ENCODE peak calls at places on chromosomes 13 and 19, in four cellular contexts. B is mesendoderm, V is IMR-90, S is H1. J is an unnamed sample.

GRCh38 chr13:34577051-34577450 is 365.0 kb upstream of the NBEA start:
- DNase-seq in B (no peak), V (no peak), S (no peak), J (no peak)

GRCh38 chr13:59364508-59365187 is 799.1 kb downstream of the DIAPH3 start:
- DNase-seq in B (peak), V (no peak), S (no peak), J (peak)

GRCh38 chr19:27652796-27653195 is 1560.2 kb downstream of the UQCRFS1 start:
- DNase-seq in B (no peak), V (no peak), S (no peak), J (no peak)

GRCh38 chr13:109627649-109628048 is 158.7 kb downstream of the IRS2 start:
- DNase-seq in B (no peak), V (no peak), S (no peak), J (no peak)

GRCh38 chr19:42412661-42413076 is 14.5 kb downstream of the LIPE start:
- DNase-seq in B (no peak), V (no peak), S (no peak), J (no peak)

GRCh38 chr13:45055902-45056648 is 64.2 kb upstream of the GTF2F2 start:
- DNase-seq in B (peak), V (peak), S (no peak), J (no peak)

GRCh38 chr13:98155475-98156111 is 12.7 kb downstream of the FARP1 start:
- DNase-seq in B (no peak), V (peak), S (no peak), J (no peak)

GRCh38 chr19:31110331-31110730 is 238.9 kb downstream of the TSHZ3 start:
- DNase-seq in B (peak), V (peak), S (peak), J (peak)

GRCh38 chr13:102580552-102581169 is 16.1 kb upstream of the TPP2 start:
- DNase-seq in B (peak), V (peak), S (no peak), J (no peak)

GRCh38 chr19:1561236-1561842 is 6.8 kb downstream of the MEX3D start:
- DNase-seq in B (no peak), V (no peak), S (no peak), J (no peak)

GRCh38 chr19:36139473-36140288 is at the start of gene CAPNS1:
- DNase-seq in B (peak), V (peak), S (peak), J (peak)

GRCh38 chr19:42596391-42597071 is 1.8 kb upstream of the CEACAM8 start:
- DNase-seq in B (peak), V (no peak), S (peak), J (peak)

GRCh38 chr19:2057484-2058469 is 6.7 kb upstream of the MKNK2 start:
- DNase-seq in B (no peak), V (no peak), S (no peak), J (no peak)

GRCh38 chr19:48506138-48506733 is 5.4 kb downstream of the LMTK3 start:
- DNase-seq in B (peak), V (peak), S (no peak), J (peak)

GRCh38 chr19:58372311-58373133 is 8.3 kb downstream of the ZNF837 start:
- DNase-seq in B (peak), V (no peak), S (no peak), J (no peak)

GRCh38 chr13:84433024-84433423 is 550.8 kb upstream of the SLITRK1 start:
- DNase-seq in B (no peak), V (peak), S (no peak), J (no peak)

GRCh38 chr13:22076658-22077057 is 405.8 kb downstream of the FGF9 start:
- DNase-seq in B (no peak), V (no peak), S (no peak), J (no peak)

GRCh38 chr13:39892731-39893293 is 237.3 kb downstream of the COG6 start:
- DNase-seq in B (no peak), V (no peak), S (no peak), J (no peak)

GRCh38 chr13:35687336-35687735 is 210.8 kb upstream of the MAB21L1 start:
- DNase-seq in B (peak), V (no peak), S (no peak), J (no peak)

GRCh38 chr19:43759515-43759914 is 4.8 kb upstream of the SMG9 start:
- DNase-seq in B (peak), V (peak), S (no peak), J (no peak)

GRCh38 chr13:52164989-52165388 is 5.6 kb upstream of the NEK3 start:
- DNase-seq in B (no peak), V (no peak), S (no peak), J (no peak)

GRCh38 chr13:112397108-112397507 is 21.0 kb downstream of the SPACA7 start:
- DNase-seq in B (no peak), V (no peak), S (no peak), J (no peak)

GRCh38 chr13:52155177-52155576 is 4.2 kb downstream of the NEK3 start:
- DNase-seq in B (no peak), V (no peak), S (no peak), J (no peak)

GRCh38 chr13:80400164-80400767 is 59.3 kb upstream of the SPRY2 start:
- DNase-seq in B (no peak), V (no peak), S (no peak), J (no peak)

GRCh38 chr13:99227331-99227900 is 26.8 kb downstream of the UBAC2 start:
- DNase-seq in B (no peak), V (no peak), S (no peak), J (no peak)

GRCh38 chr13:27338816-27339215 is 68.2 kb downstream of the RASL11A start:
- DNase-seq in B (peak), V (no peak), S (no peak), J (peak)

GRCh38 chr13:95288899-95289500 is 12.3 kb downstream of the ABCC4 start:
- DNase-seq in B (no peak), V (no peak), S (no peak), J (no peak)

GRCh38 chr19:55591555-55591954 is 7.8 kb downstream of the FIZ1 start:
- DNase-seq in B (peak), V (no peak), S (peak), J (peak)

GRCh38 chr13:111373486-111373885 is 53.0 kb downstream of the TEX29 start:
- DNase-seq in B (no peak), V (no peak), S (peak), J (no peak)

GRCh38 chr13:101474419-101474957 is 22.0 kb downstream of the ITGBL1 start:
- DNase-seq in B (peak), V (peak), S (peak), J (peak)

GRCh38 chr19:46746281-46746965 is at the start of gene STRN4:
- DNase-seq in B (peak), V (no peak), S (peak), J (no peak)

GRCh38 chr13:21124853-21125252 is 51.5 kb downstream of the SKA3 start:
- DNase-seq in B (no peak), V (peak), S (no peak), J (peak)

GRCh38 chr19:31146546-31147183 is 202.6 kb downstream of the TSHZ3 start:
- DNase-seq in B (no peak), V (no peak), S (no peak), J (no peak)

GRCh38 chr19:4911786-4912672 is 2.7 kb downstream of the UHRF1 start:
- DNase-seq in B (peak), V (peak), S (peak), J (no peak)

GRCh38 chr13:24640752-24641151 is 39.5 kb upstream of the ATP12A start:
- DNase-seq in B (peak), V (no peak), S (no peak), J (no peak)

GRCh38 chr13:49536144-49536873 is 40.6 kb downstream of the PHF11 start:
- DNase-seq in B (no peak), V (no peak), S (no peak), J (no peak)

GRCh38 chr13:49530452-49530851 is 34.7 kb downstream of the PHF11 start:
- DNase-seq in B (no peak), V (no peak), S (no peak), J (no peak)

GRCh38 chr13:49532593-49532992 is 36.8 kb downstream of the PHF11 start:
- DNase-seq in B (no peak), V (no peak), S (no peak), J (no peak)

GRCh38 chr13:49533011-49533410 is 37.3 kb downstream of the PHF11 start:
- DNase-seq in B (no peak), V (no peak), S (no peak), J (no peak)

DNA sequence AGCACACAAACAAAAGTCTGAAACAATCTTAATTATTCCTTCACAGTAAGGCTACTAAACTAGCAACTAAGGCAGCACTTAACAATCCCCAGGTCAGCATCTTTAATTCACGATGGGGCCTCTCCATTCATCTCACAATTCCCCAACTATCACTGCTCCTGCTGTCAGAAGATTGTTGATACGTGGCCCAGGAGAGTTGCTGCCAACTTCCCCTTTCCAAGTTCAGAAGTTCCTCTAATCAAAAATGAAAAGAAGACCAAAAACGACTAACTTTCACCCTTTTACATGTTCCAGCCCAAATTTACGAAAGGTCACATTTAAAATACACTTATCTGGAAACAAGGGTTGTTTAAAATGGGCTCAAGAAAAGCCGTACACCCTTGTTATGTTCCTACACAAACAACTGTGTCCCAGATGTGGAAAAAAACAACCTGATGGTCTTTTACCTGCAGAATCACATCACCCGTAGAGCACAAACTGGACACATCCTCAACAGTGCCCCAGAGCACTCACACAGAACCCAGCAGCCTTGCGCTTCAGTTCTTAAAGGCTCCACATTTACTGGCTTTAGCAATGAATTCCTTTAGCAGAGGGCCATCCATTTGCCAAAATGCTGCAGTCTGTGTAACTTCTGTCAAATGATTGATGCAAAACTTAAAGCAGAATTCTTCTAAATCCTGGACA is 38.0 kb downstream of the PHF11 start:
- DNase-seq in B (no peak), V (no peak), S (no peak), J (no peak)
- H4K5ac ChIP-seq in B (no peak), V (no peak), S (no peak), J (no peak)

DNA sequence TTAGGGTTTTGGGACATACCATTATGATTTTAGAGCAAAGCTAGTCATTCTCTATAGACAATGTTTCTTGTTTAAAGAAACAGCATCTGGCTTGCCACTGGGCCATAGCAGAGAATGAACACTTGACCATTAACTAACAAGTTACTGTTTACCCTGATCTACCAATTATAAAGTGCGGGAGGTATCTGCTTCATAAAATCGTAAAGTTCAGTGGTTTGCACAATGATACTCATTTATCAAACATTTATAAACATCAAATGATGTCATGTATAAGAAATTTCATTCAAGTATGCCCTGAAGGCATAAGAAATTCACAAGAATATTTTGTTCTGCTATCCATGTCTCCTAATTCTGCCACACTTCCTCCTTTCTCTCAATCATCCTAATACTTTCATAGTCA is 139.2 kb downstream of the PCDH20 start:
- DNase-seq in B (no peak), V (no peak), S (no peak), J (no peak)
- H4K5ac ChIP-seq in B (no peak), V (no peak), S (no peak), J (no peak)

DNA sequence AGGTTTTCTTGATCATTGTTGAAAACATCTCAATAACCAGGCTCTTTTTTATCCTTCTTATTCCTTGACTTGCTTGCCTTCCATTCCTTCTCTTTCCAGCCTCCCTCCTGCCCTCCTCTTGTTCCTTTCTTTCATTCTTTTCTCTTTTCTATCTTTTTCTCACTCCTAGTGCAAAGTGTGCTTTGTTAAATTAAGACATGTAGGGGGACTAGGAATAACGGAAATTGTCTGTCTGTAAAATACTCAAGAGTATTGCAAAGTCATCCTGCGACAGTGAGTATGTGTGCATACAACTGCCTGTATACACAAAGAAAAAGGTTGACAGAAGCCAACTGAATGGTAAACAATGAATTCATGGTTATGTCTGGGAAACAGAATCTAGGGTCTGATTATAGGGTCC is 70.1 kb downstream of the LRRC63 start:
- DNase-seq in B (no peak), V (no peak), S (no peak), J (no peak)
- H4K5ac ChIP-seq in B (no peak), V (no peak), S (no peak), J (no peak)

GRCh38 chr19:51342631-51343569 is 961 bp upstream of the VSIG10L start:
- DNase-seq in B (peak), V (no peak), S (no peak), J (no peak)
- H4K5ac ChIP-seq in B (no peak), V (no peak), S (no peak), J (no peak)

GRCh38 chr13:90261343-90261742 is 1086.1 kb upstream of the MIR17HG start:
- DNase-seq in B (no peak), V (no peak), S (no peak), J (no peak)
- H4K5ac ChIP-seq in B (no peak), V (no peak), S (no peak), J (no peak)

J was measured in H9.